ENCODE peak calls at places on chromosome 16, in seven cellular contexts. One of them, this sample, is unnamed.

GRCh38 chr16:31713945-31714898 is 159.4 kb upstream of the ZNF267 start:
- DNase-seq in ACHN: peak; percentile 10
- DNase-seq in RPMI8226: peak; percentile 31
- DNase-seq in omental fat pad: no peak
- DNase-seq in lower lobe of right lung: no peak
- DNase-seq in H54: no peak
- DNase-seq in HEK293T: peak; percentile 26
- DNase-seq in this sample: no peak

GRCh38 chr16:50196736-50197135 is 43.6 kb downstream of the TENT4B start:
- DNase-seq in omental fat pad: no peak
- DNase-seq in RPMI8226: no peak
- DNase-seq in H54: no peak
- DNase-seq in ACHN: peak; percentile 50
- DNase-seq in lower lobe of right lung: no peak
- DNase-seq in HEK293T: no peak
- DNase-seq in this sample: no peak

GRCh38 chr16:560701-561412 is 663 bp downstream of the PRR35 start:
- DNase-seq in ACHN: no peak
- DNase-seq in lower lobe of right lung: no peak
- DNase-seq in RPMI8226: no peak
- DNase-seq in H54: no peak
- DNase-seq in HEK293T: no peak
- DNase-seq in omental fat pad: no peak
- DNase-seq in this sample: no peak

GRCh38 chr16:84810518-84811273 is 9.1 kb upstream of the CRISPLD2 start:
- DNase-seq in omental fat pad: no peak
- DNase-seq in H54: no peak
- DNase-seq in lower lobe of right lung: no peak
- DNase-seq in ACHN: no peak
- DNase-seq in RPMI8226: peak; percentile 48
- DNase-seq in HEK293T: no peak
- DNase-seq in this sample: no peak

GRCh38 chr16:14509055-14509454 is 121.0 kb downstream of the PARN start:
- DNase-seq in omental fat pad: no peak
- DNase-seq in H54: no peak
- DNase-seq in ACHN: no peak
- DNase-seq in RPMI8226: no peak
- DNase-seq in lower lobe of right lung: no peak
- DNase-seq in HEK293T: no peak
- DNase-seq in this sample: no peak

GRCh38 chr16:66359811-66360608 is 6.5 kb upstream of the CDH5 start:
- DNase-seq in RPMI8226: no peak
- DNase-seq in omental fat pad: no peak
- DNase-seq in H54: no peak
- DNase-seq in lower lobe of right lung: no peak
- DNase-seq in HEK293T: no peak
- DNase-seq in ACHN: no peak
- DNase-seq in this sample: peak; percentile 37

GRCh38 chr16:70437582-70438324 is 1.1 kb downstream of the ST3GAL2 start:
- DNase-seq in HEK293T: no peak
- DNase-seq in omental fat pad: no peak
- DNase-seq in RPMI8226: no peak
- DNase-seq in lower lobe of right lung: no peak
- DNase-seq in H54: no peak
- DNase-seq in ACHN: peak; percentile 59
- DNase-seq in this sample: peak; percentile 32

GRCh38 chr16:22386976-22387375 is 12.6 kb upstream of the CDR2 start:
- DNase-seq in RPMI8226: no peak
- DNase-seq in H54: peak; percentile 55
- DNase-seq in lower lobe of right lung: no peak
- DNase-seq in HEK293T: peak; percentile 17
- DNase-seq in ACHN: peak; percentile 82
- DNase-seq in omental fat pad: no peak
- DNase-seq in this sample: no peak

GRCh38 chr16:73066927-73067670 is 19.2 kb upstream of the ZFHX3 start:
- DNase-seq in ACHN: no peak
- DNase-seq in HEK293T: no peak
- DNase-seq in RPMI8226: no peak
- DNase-seq in omental fat pad: no peak
- DNase-seq in lower lobe of right lung: no peak
- DNase-seq in H54: no peak
- DNase-seq in this sample: no peak

GRCh38 chr16:57001026-57001669 is 11.8 kb downstream of the NLRC5 start:
- DNase-seq in ACHN: no peak
- DNase-seq in omental fat pad: no peak
- DNase-seq in lower lobe of right lung: no peak
- DNase-seq in H54: no peak
- DNase-seq in HEK293T: no peak
- DNase-seq in RPMI8226: no peak
- DNase-seq in this sample: no peak

GRCh38 chr16:3175157-3176153 is 12.5 kb upstream of the OR1F1 start:
- DNase-seq in lower lobe of right lung: peak; percentile 45
- DNase-seq in RPMI8226: peak; percentile 72
- DNase-seq in omental fat pad: no peak
- DNase-seq in HEK293T: peak; percentile 67
- DNase-seq in ACHN: peak; percentile 64
- DNase-seq in H54: peak; percentile 76
- DNase-seq in this sample: peak; percentile 76

GRCh38 chr16:17374668-17375255 is 96.0 kb downstream of the XYLT1 start:
- DNase-seq in HEK293T: no peak
- DNase-seq in RPMI8226: no peak
- DNase-seq in ACHN: no peak
- DNase-seq in lower lobe of right lung: no peak
- DNase-seq in omental fat pad: no peak
- DNase-seq in H54: no peak
- DNase-seq in this sample: no peak

GRCh38 chr16:4676826-4677225 is 16.5 kb upstream of the NUDT16L1 start:
- DNase-seq in RPMI8226: no peak
- DNase-seq in ACHN: no peak
- DNase-seq in omental fat pad: no peak
- DNase-seq in HEK293T: no peak
- DNase-seq in H54: no peak
- DNase-seq in lower lobe of right lung: no peak
- DNase-seq in this sample: peak; percentile 24

GRCh38 chr16:80519189-80519588 is 21.6 kb upstream of the DYNLRB2 start:
- DNase-seq in H54: no peak
- DNase-seq in omental fat pad: no peak
- DNase-seq in RPMI8226: no peak
- DNase-seq in HEK293T: no peak
- DNase-seq in lower lobe of right lung: no peak
- DNase-seq in ACHN: no peak
- DNase-seq in this sample: no peak

GRCh38 chr16:84582958-84583516 is 34.8 kb downstream of the COTL1 start:
- DNase-seq in omental fat pad: no peak
- DNase-seq in ACHN: peak; percentile 94
- DNase-seq in HEK293T: no peak
- DNase-seq in H54: peak; percentile 67
- DNase-seq in lower lobe of right lung: no peak
- DNase-seq in RPMI8226: no peak
- DNase-seq in this sample: no peak

GRCh38 chr16:48014349-48015135 is 141.3 kb downstream of the ABCC12 start:
- DNase-seq in ACHN: peak; percentile 93
- DNase-seq in lower lobe of right lung: no peak
- DNase-seq in H54: peak; percentile 64
- DNase-seq in omental fat pad: no peak
- DNase-seq in RPMI8226: no peak
- DNase-seq in HEK293T: no peak
- DNase-seq in this sample: no peak

GRCh38 chr16:90048347-90048722 is 28.8 kb downstream of the PRDM7 start:
- DNase-seq in RPMI8226: no peak
- DNase-seq in lower lobe of right lung: no peak
- DNase-seq in H54: no peak
- DNase-seq in HEK293T: no peak
- DNase-seq in ACHN: no peak
- DNase-seq in omental fat pad: no peak
- DNase-seq in this sample: no peak

GRCh38 chr16:50324345-50324744 is 44.4 kb downstream of the BRD7 start:
- DNase-seq in omental fat pad: no peak
- DNase-seq in RPMI8226: no peak
- DNase-seq in HEK293T: no peak
- DNase-seq in ACHN: no peak
- DNase-seq in H54: no peak
- DNase-seq in lower lobe of right lung: peak; percentile 45
- DNase-seq in this sample: no peak

GRCh38 chr16:12874135-12874534 is 27.3 kb upstream of the SHISA9 start:
- DNase-seq in RPMI8226: no peak
- DNase-seq in HEK293T: no peak
- DNase-seq in lower lobe of right lung: no peak
- DNase-seq in omental fat pad: no peak
- DNase-seq in ACHN: peak; percentile 27
- DNase-seq in H54: peak; percentile 64
- DNase-seq in this sample: no peak

GRCh38 chr16:86063696-86064405 is 164.9 kb downstream of the IRF8 start:
- DNase-seq in HEK293T: no peak
- DNase-seq in lower lobe of right lung: no peak
- DNase-seq in omental fat pad: no peak
- DNase-seq in ACHN: no peak
- DNase-seq in H54: no peak
- DNase-seq in RPMI8226: no peak
- DNase-seq in this sample: no peak